ENCODE peak calls at places on chromosomes 13 and 19, in five cellular contexts. J is caudate nucleus; W is stimulated activated CD4-positive, alpha-beta T cell treated with anti-CD3 and anti-CD28 coated beads, TNF-alpha, amount 100 ng/mL, for 48 hours; B is activated gamma-delta T cell treated with Interleukin-2 at 50 U/mL for 16 hours; S is HS-27A. E is an unnamed sample.

GRCh38 chr13:25733061-25733491 is 318.7 kb downstream of the SHISA2 start:
- DNase-seq in S (no peak), W (no peak), J (no peak), B (no peak), E (no peak)

GRCh38 chr13:75839418-75839817 is 203.3 kb downstream of the LMO7 start:
- DNase-seq in B (no peak), W (no peak), J (no peak), S (no peak), E (no peak)

GRCh38 chr19:32333227-32333626 is 12.2 kb upstream of the ZNF507 start:
- DNase-seq in S (no peak), J (no peak), B (no peak), W (no peak), E (no peak)

GRCh38 chr13:43874512-43875092 is 4.9 kb downstream of the CCDC122 start:
- DNase-seq in B (no peak), J (no peak), W (no peak), S (no peak), E (no peak)

GRCh38 chr13:98129059-98129741 is 13.7 kb upstream of the FARP1 start:
- DNase-seq in J (no peak), B (no peak), S (no peak), W (no peak), E (no peak)

GRCh38 chr19:36136975-36137686 is 2.7 kb upstream of the CAPNS1 start:
- DNase-seq in J (peak), W (no peak), B (no peak), S (peak), E (no peak)

GRCh38 chr13:24678151-24678550 is 2.1 kb upstream of the ATP12A start:
- DNase-seq in J (no peak), W (no peak), B (no peak), S (no peak), E (no peak)

GRCh38 chr19:9018163-9018875 is 8.1 kb upstream of the MUC16 start:
- DNase-seq in B (no peak), S (peak), J (no peak), W (no peak), E (no peak)

GRCh38 chr19:49340865-49341718 is 5.9 kb downstream of the CD37 start:
- DNase-seq in S (no peak), J (no peak), W (no peak), B (no peak), E (no peak)

GRCh38 chr13:23984541-23984940 is 87.2 kb upstream of the C1QTNF9B start:
- DNase-seq in B (no peak), S (no peak), W (no peak), J (no peak), E (no peak)

GRCh38 chr19:1857648-1858326 is 5.6 kb downstream of the KLF16 start:
- DNase-seq in J (no peak), W (no peak), S (no peak), B (no peak), E (no peak)

GRCh38 chr19:32339988-32340874 is 5.2 kb upstream of the ZNF507 start:
- DNase-seq in W (no peak), J (peak), S (no peak), B (peak), E (no peak)